ENCODE peak calls at places on chromosomes 5 and 9, in ten cellular contexts. M is kidney, G is A549, D is mesenchymal stem cell, R is tibial artery, U is endodermal cell, H is fibroblast of lung, W is heart right ventricle, N is caudate nucleus, C is spleen. F is an unnamed sample.

GRCh38 chr9:106920701-106921283 is 57.8 kb downstream of the ZNF462 start:
- DNase-seq in M (no peak), H (peak), W (no peak), R (no peak), G (no peak), C (no peak), U (no peak), D (peak), N (peak), F (peak)

GRCh38 chr5:116763987-116764866 is 189.6 kb upstream of the SEMA6A start:
- DNase-seq in U (no peak), R (no peak), N (no peak), H (no peak), W (no peak), D (peak), M (no peak), C (no peak), G (no peak), F (peak)

GRCh38 chr5:82563745-82564144 is 285.6 kb upstream of the RPS23 start:
- DNase-seq in M (no peak), U (no peak), W (no peak), N (no peak), D (no peak), H (no peak), C (no peak), R (no peak), G (no peak), F (no peak)

GRCh38 chr5:5752844-5753243 is 330.4 kb downstream of the ICE1 start:
- DNase-seq in U (no peak), W (no peak), D (no peak), M (no peak), C (no peak), G (no peak), R (no peak), H (no peak), N (no peak), F (no peak)

GRCh38 chr9:6829027-6829426 is 71.3 kb downstream of the KDM4C start:
- DNase-seq in C (no peak), G (peak), W (no peak), R (no peak), H (no peak), N (no peak), M (no peak), D (peak), U (no peak), F (peak)

GRCh38 chr5:11072556-11072955 is 311.5 kb upstream of the DAP start:
- DNase-seq in G (no peak), C (no peak), U (no peak), D (no peak), R (no peak), W (no peak), M (no peak), H (no peak), N (peak), F (no peak)

GRCh38 chr5:14035859-14036440 is 91.5 kb upstream of the DNAH5 start:
- DNase-seq in H (peak), C (no peak), U (peak), R (no peak), M (no peak), D (peak), W (no peak), G (peak), N (no peak), F (peak)

GRCh38 chr5:35202319-35203111 is 27.8 kb downstream of the PRLR start:
- DNase-seq in C (no peak), D (peak), W (no peak), G (peak), H (peak), R (peak), U (peak), M (no peak), N (no peak), F (no peak)

GRCh38 chr5:62042007-62042406 is 264.0 kb upstream of the KIF2A start:
- DNase-seq in N (no peak), W (no peak), R (no peak), D (no peak), G (no peak), C (no peak), M (no peak), U (no peak), H (no peak), F (no peak)

GRCh38 chr9:8362250-8362649 is 562.7 kb upstream of the DMAC1 start:
- DNase-seq in H (no peak), R (no peak), W (no peak), C (no peak), M (no peak), G (no peak), U (no peak), N (no peak), D (no peak), F (no peak)

GRCh38 chr5:150473673-150474358 is 24.3 kb upstream of the RPS14 start:
- DNase-seq in W (no peak), H (peak), M (no peak), G (peak), U (peak), R (no peak), C (no peak), N (no peak), D (peak), F (peak)

GRCh38 chr5:178326054-178326715 is 93.6 kb upstream of the PHYKPL start:
- DNase-seq in M (peak), H (no peak), W (no peak), N (no peak), R (no peak), C (peak), G (no peak), D (peak), U (no peak), F (no peak)

GRCh38 chr5:137075163-137075970 is 423.8 kb downstream of the SPOCK1 start:
- DNase-seq in D (peak), C (no peak), G (peak), U (peak), N (no peak), R (no peak), M (peak), H (peak), W (peak), F (peak)

GRCh38 chr5:55868846-55869245 is 17.7 kb downstream of the IL31RA start:
- DNase-seq in M (no peak), W (no peak), G (peak), N (no peak), H (peak), C (no peak), R (no peak), U (no peak), D (peak), F (peak)

GRCh38 chr9:127035948-127036347 is 86.5 kb downstream of the ANGPTL2 start:
- DNase-seq in C (no peak), R (peak), H (peak), W (peak), N (peak), U (peak), G (no peak), D (peak), M (peak), F (no peak)

GRCh38 chr5:95730730-95731570 is at the start of gene RHOBTB3:
- DNase-seq in H (peak), G (peak), D (peak), C (peak), U (peak), W (peak), M (peak), R (peak), N (peak), F (no peak)

GRCh38 chr9:114849450-114849849 is 43.6 kb upstream of the TNFSF15 start:
- DNase-seq in H (peak), M (no peak), G (no peak), U (no peak), W (no peak), N (no peak), R (no peak), C (no peak), D (no peak), F (no peak)

GRCh38 chr5:92652735-92653134 is 928.3 kb downstream of the NR2F1-AS1 start:
- DNase-seq in U (no peak), W (no peak), C (no peak), N (no peak), H (no peak), G (no peak), D (no peak), R (no peak), M (no peak), F (no peak)

GRCh38 chr9:13919386-13919785 is 394.6 kb downstream of the NFIB start:
- DNase-seq in H (peak), G (no peak), D (no peak), C (no peak), W (no peak), N (no peak), R (no peak), U (no peak), M (no peak), F (no peak)

GRCh38 chr9:13928988-13929387 is 385.0 kb downstream of the NFIB start:
- DNase-seq in W (no peak), N (no peak), D (no peak), R (no peak), C (no peak), M (no peak), H (no peak), G (no peak), U (no peak), F (no peak)

GRCh38 chr9:13917534-13917933 is 396.4 kb downstream of the NFIB start:
- DNase-seq in R (no peak), C (no peak), M (no peak), G (no peak), U (no peak), W (no peak), N (no peak), H (no peak), D (no peak), F (no peak)

DNA sequence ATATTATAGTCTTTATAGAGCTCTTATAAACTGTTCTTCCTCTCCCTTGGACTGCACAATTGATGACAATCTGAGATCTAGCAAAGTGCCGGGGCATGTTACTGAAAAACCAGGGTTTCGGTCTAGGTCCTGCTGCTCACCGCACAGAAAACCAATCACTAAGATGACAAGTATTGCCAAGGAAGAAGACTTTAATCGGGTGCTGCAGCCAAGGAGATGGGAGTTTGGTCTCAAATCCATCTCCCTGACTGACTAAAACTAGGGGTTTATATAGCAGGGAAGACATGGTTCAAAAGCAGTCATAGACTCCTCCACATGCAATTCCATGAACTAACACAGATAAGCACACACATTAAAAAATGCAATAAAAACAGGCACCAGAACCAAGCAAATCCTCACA is 390.6 kb downstream of the NFIB start:
- DNase-seq in R (no peak), H (no peak), N (no peak), G (no peak), W (no peak), M (no peak), C (no peak), U (no peak), D (no peak), F (no peak)
- H3K27ac ChIP-seq in R (no peak), H (no peak), N (no peak), G (no peak), W (no peak), M (no peak), C (no peak), U (no peak), D (no peak), F (no peak)

GRCh38 chr5:147203208-147203607 is 31.6 kb upstream of the STK32A start:
- DNase-seq in R (no peak), M (no peak), D (no peak), C (no peak), W (no peak), H (no peak), N (no peak), G (no peak), U (no peak), F (no peak)

GRCh38 chr5:147200001-147200400 is 34.8 kb upstream of the STK32A start:
- DNase-seq in D (no peak), N (no peak), M (no peak), W (no peak), G (no peak), U (no peak), H (no peak), C (no peak), R (no peak), F (no peak)

GRCh38 chr5:147208134-147208533 is 26.7 kb upstream of the STK32A start:
- DNase-seq in D (no peak), C (no peak), W (no peak), N (peak), R (no peak), U (no peak), M (no peak), G (no peak), H (peak), F (no peak)

DNA sequence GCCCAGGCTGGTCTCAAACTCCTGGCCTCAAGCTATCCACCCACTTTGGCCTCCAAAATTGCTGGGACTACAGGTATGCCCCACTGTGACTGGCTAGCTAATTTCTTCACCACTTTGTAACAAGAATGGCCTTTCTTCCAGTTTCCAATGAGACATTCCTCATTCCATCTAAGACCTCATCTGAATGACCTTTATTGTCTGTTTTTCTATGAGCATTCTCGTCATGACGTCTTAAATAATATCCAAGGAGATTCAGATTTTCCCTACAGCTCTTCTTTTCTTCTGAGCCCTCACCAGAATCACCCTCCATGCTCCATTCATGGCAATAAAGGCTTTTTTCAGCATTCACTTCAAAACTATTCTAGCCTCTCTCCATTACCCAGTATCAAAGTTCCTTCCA is 30.2 kb upstream of the STK32A start:
- DNase-seq in C (no peak), M (no peak), W (no peak), N (no peak), R (no peak), H (no peak), D (no peak), U (no peak), G (no peak), F (no peak)
- H3K27ac ChIP-seq in C (no peak), M (no peak), W (no peak), N (no peak), R (no peak), H (no peak), D (no peak), U (no peak), G (no peak), F (no peak)

GRCh38 chr5:140346348-140347221 is at the start of gene HBEGF:
- DNase-seq in R (peak), W (peak), H (peak), M (peak), D (peak), G (peak), C (peak), U (peak), N (peak), F (no peak)

GRCh38 chr5:140347382-140347781 is 979 bp upstream of the HBEGF start:
- DNase-seq in C (peak), H (no peak), N (no peak), D (no peak), G (no peak), M (no peak), U (no peak), W (no peak), R (no peak), F (no peak)

GRCh38 chr5:140345919-140346347 is 470 bp downstream of the HBEGF start:
- DNase-seq in U (peak), N (peak), M (peak), W (peak), G (peak), D (peak), R (peak), H (peak), C (peak), F (no peak)

GRCh38 chr5:140342896-140343295 is 3.5 kb downstream of the HBEGF start:
- DNase-seq in M (no peak), C (no peak), D (no peak), N (no peak), H (no peak), W (no peak), R (no peak), U (no peak), G (no peak), F (no peak)

GRCh38 chr5:140344683-140345423 is 1.6 kb downstream of the HBEGF start:
- DNase-seq in G (no peak), R (no peak), D (no peak), H (peak), W (no peak), C (peak), U (peak), N (no peak), M (no peak), F (no peak)
- H3K27ac ChIP-seq in G (peak), R (no peak), D (no peak), H (no peak), W (peak), C (peak), U (no peak), N (no peak), M (no peak), F (peak)

DNA sequence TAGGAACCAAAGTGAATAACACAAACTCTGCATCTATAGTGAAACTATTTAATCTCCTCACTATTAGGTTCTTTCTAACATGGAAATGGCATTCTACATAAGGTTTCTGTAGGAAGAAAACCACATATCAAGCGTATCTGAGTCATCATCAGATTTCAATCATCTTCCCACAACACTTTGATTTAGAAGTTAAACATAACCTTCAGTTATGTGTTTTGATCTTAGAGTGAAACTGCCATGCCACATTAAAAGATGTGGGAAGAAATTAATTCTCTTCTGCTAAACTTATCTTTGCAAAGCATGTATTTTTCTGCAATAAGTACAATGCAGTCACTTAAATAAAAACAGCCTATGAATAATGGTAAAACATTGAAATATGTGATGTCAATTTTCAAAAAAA is 55.0 kb downstream of the MEF2C start:
- DNase-seq in M (no peak), R (no peak), C (no peak), W (no peak), N (no peak), U (no peak), D (no peak), H (peak), G (no peak), F (no peak)
- H3K27ac ChIP-seq in M (peak), R (peak), C (peak), W (peak), N (peak), U (no peak), D (no peak), H (peak), G (no peak), F (no peak)

GRCh38 chr5:172866378-172866777 is 32.3 kb downstream of the ERGIC1 start:
- DNase-seq in H (no peak), M (peak), C (peak), G (no peak), N (no peak), R (no peak), W (no peak), U (no peak), D (no peak), F (no peak)

GRCh38 chr5:172864747-172865146 is 30.7 kb downstream of the ERGIC1 start:
- DNase-seq in C (no peak), G (no peak), W (no peak), R (no peak), H (no peak), M (no peak), N (no peak), U (no peak), D (no peak), F (no peak)

GRCh38 chr5:172862165-172862801 is 28.2 kb downstream of the ERGIC1 start:
- DNase-seq in U (no peak), N (no peak), H (peak), R (no peak), W (no peak), D (peak), M (no peak), G (no peak), C (no peak), F (no peak)

GRCh38 chr5:172861461-172861860 is 27.4 kb downstream of the ERGIC1 start:
- DNase-seq in U (no peak), C (no peak), W (no peak), H (no peak), N (no peak), M (no peak), R (no peak), D (no peak), G (no peak), F (no peak)

DNA sequence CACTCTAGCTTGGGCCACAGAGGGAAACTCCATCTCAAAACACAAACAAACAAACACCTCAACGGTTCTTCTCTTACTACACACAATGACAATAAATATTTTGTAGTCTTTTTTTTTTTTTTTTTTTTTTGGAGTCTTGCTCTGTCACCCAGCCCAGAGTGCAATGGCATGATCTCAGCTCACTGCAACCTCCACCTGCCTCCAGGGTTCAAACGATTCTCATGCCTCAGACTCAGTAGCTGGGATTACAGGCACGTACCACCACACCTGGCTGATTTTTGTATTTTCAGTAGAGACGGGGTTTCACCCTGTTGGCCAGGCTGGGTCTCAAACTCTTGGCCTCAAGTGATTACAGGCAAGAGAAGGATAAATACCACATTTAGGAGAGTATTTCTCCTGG is 30.1 kb downstream of the ERGIC1 start:
- DNase-seq in M (no peak), N (no peak), U (no peak), H (no peak), G (no peak), W (no peak), D (no peak), R (no peak), C (no peak), F (no peak)
- H3K27ac ChIP-seq in M (no peak), N (no peak), U (no peak), H (no peak), G (peak), W (no peak), D (no peak), R (peak), C (no peak), F (no peak)

GRCh38 chr5:128287740-128288139 is 204.2 kb downstream of the SLC12A2 start:
- DNase-seq in M (no peak), U (no peak), N (no peak), G (no peak), R (no peak), W (no peak), C (no peak), D (no peak), H (no peak), F (no peak)

GRCh38 chr5:128290152-128290858 is 206.7 kb downstream of the SLC12A2 start:
- DNase-seq in N (no peak), G (no peak), H (peak), W (no peak), R (no peak), U (no peak), M (no peak), C (no peak), D (no peak), F (no peak)
- H3K27ac ChIP-seq in N (no peak), G (peak), H (no peak), W (no peak), R (no peak), U (no peak), M (no peak), C (no peak), D (peak), F (no peak)

GRCh38 chr5:177299711-177300110 is 3.8 kb downstream of the RAB24 start:
- DNase-seq in W (no peak), G (no peak), H (no peak), R (no peak), M (no peak), N (no peak), D (no peak), U (no peak), C (peak), F (no peak)

GRCh38 chr5:177302354-177303110 is 987 bp downstream of the RAB24 start:
- DNase-seq in N (no peak), R (no peak), H (peak), G (no peak), D (peak), M (no peak), W (no peak), U (peak), C (peak), F (no peak)

GRCh38 chr5:177300971-177301370 is 2.5 kb downstream of the RAB24 start:
- DNase-seq in N (no peak), G (no peak), H (no peak), W (no peak), U (no peak), R (no peak), D (peak), C (no peak), M (no peak), F (no peak)

GRCh38 chr5:177301503-177302165 is 1.9 kb downstream of the RAB24 start:
- DNase-seq in D (no peak), R (no peak), N (no peak), M (peak), G (no peak), H (peak), C (peak), W (no peak), U (peak), F (peak)

GRCh38 chr5:177300236-177300880 is 3.2 kb downstream of the RAB24 start:
- DNase-seq in G (no peak), N (no peak), D (peak), C (peak), M (no peak), R (peak), H (peak), W (no peak), U (peak), F (no peak)
- H3K27ac ChIP-seq in G (no peak), N (no peak), D (peak), C (peak), M (peak), R (peak), H (peak), W (peak), U (no peak), F (peak)

GRCh38 chr5:99025298-99026045 is 96.7 kb upstream of the CHD1 start:
- DNase-seq in D (peak), R (no peak), U (no peak), C (no peak), W (no peak), G (peak), N (no peak), H (no peak), M (no peak), F (no peak)
- H3K27ac ChIP-seq in D (peak), R (no peak), U (no peak), C (peak), W (no peak), G (peak), N (no peak), H (no peak), M (peak), F (no peak)

GRCh38 chr9:72946318-72946717 is 6.5 kb downstream of the ALDH1A1 start:
- DNase-seq in G (peak), D (no peak), H (no peak), U (no peak), C (no peak), R (no peak), W (no peak), N (no peak), M (no peak), F (no peak)
- H3K27ac ChIP-seq in G (peak), D (no peak), H (no peak), U (no peak), C (no peak), R (no peak), W (no peak), N (no peak), M (no peak), F (no peak)

GRCh38 chr9:95498641-95499040 is 18.1 kb downstream of the PTCH1 start:
- DNase-seq in U (no peak), D (peak), C (no peak), N (no peak), H (no peak), W (no peak), R (no peak), G (no peak), M (no peak), F (no peak)
- H3K27ac ChIP-seq in U (no peak), D (no peak), C (no peak), N (no peak), H (no peak), W (no peak), R (no peak), G (no peak), M (no peak), F (no peak)

F was measured in epithelial cell of prostate.